ENCODE peak calls at places on chromosomes 4 and X, in seven cellular contexts. One of them, this sample, is unnamed.

GRCh38 chr4:89357787-89358186 is 50.2 kb upstream of the GPRIN3 start:
- DNase-seq in H1: no peak
- DNase-seq in neuronal stem cell: no peak
- DNase-seq in trophoblast cell: peak
- DNase-seq in H9: no peak
- DNase-seq in mesenchymal stem cell: peak
- DNase-seq in IMR-90: no peak
- DNase-seq in this sample: no peak

GRCh38 chrX:129145898-129146297 is 377.4 kb downstream of the SMARCA1 start:
- DNase-seq in trophoblast cell: no peak
- DNase-seq in neuronal stem cell: no peak
- DNase-seq in H1: no peak
- DNase-seq in H9: no peak
- DNase-seq in IMR-90: no peak
- DNase-seq in mesenchymal stem cell: no peak
- DNase-seq in this sample: no peak

GRCh38 chrX:17007134-17007768 is 60.8 kb downstream of the REPS2 start:
- DNase-seq in mesenchymal stem cell: peak
- DNase-seq in trophoblast cell: no peak
- DNase-seq in neuronal stem cell: no peak
- DNase-seq in H9: peak
- DNase-seq in IMR-90: no peak
- DNase-seq in H1: no peak
- DNase-seq in this sample: peak

GRCh38 chr4:5809216-5809776 is 83.6 kb downstream of the CRMP1 start:
- DNase-seq in H1: no peak
- DNase-seq in H9: no peak
- DNase-seq in neuronal stem cell: no peak
- DNase-seq in trophoblast cell: no peak
- DNase-seq in mesenchymal stem cell: no peak
- DNase-seq in IMR-90: peak
- DNase-seq in this sample: no peak

GRCh38 chr4:96969456-96969855 is 1129.6 kb downstream of the PDHA2 start:
- DNase-seq in neuronal stem cell: no peak
- DNase-seq in H9: no peak
- DNase-seq in mesenchymal stem cell: no peak
- DNase-seq in IMR-90: no peak
- DNase-seq in trophoblast cell: no peak
- DNase-seq in H1: no peak
- DNase-seq in this sample: no peak

GRCh38 chrX:555589-556220 is 74.9 kb upstream of the SHOX start:
- DNase-seq in neuronal stem cell: no peak
- DNase-seq in mesenchymal stem cell: no peak
- DNase-seq in H1: peak
- DNase-seq in trophoblast cell: no peak
- DNase-seq in H9: no peak
- DNase-seq in IMR-90: no peak
- DNase-seq in this sample: no peak

GRCh38 chrX:7077241-7077909 is 70.1 kb upstream of the STS start:
- DNase-seq in neuronal stem cell: no peak
- DNase-seq in mesenchymal stem cell: no peak
- DNase-seq in H9: no peak
- DNase-seq in H1: no peak
- DNase-seq in IMR-90: no peak
- DNase-seq in trophoblast cell: no peak
- DNase-seq in this sample: no peak

GRCh38 chr4:134560728-134561127 is 359.1 kb upstream of the PABPC4L start:
- DNase-seq in H9: no peak
- DNase-seq in H1: no peak
- DNase-seq in trophoblast cell: no peak
- DNase-seq in mesenchymal stem cell: no peak
- DNase-seq in IMR-90: no peak
- DNase-seq in neuronal stem cell: no peak
- DNase-seq in this sample: no peak

GRCh38 chr4:110501826-110502225 is 25.9 kb downstream of the ENPEP start:
- DNase-seq in H9: no peak
- DNase-seq in neuronal stem cell: no peak
- DNase-seq in IMR-90: peak
- DNase-seq in H1: no peak
- DNase-seq in mesenchymal stem cell: peak
- DNase-seq in trophoblast cell: no peak
- DNase-seq in this sample: no peak

GRCh38 chrX:46447384-46447783 is 97.8 kb downstream of the ZNF674 start:
- DNase-seq in H1: no peak
- DNase-seq in H9: no peak
- DNase-seq in IMR-90: peak
- DNase-seq in trophoblast cell: peak
- DNase-seq in mesenchymal stem cell: peak
- DNase-seq in neuronal stem cell: no peak
- DNase-seq in this sample: no peak

GRCh38 chr4:5503295-5503694 is 205.1 kb downstream of the EVC2 start:
- DNase-seq in neuronal stem cell: no peak
- DNase-seq in trophoblast cell: no peak
- DNase-seq in IMR-90: no peak
- DNase-seq in H9: no peak
- DNase-seq in mesenchymal stem cell: no peak
- DNase-seq in H1: no peak
- DNase-seq in this sample: no peak

GRCh38 chr4:40829586-40829985 is 79.8 kb downstream of the NSUN7 start:
- DNase-seq in IMR-90: no peak
- DNase-seq in neuronal stem cell: no peak
- DNase-seq in trophoblast cell: no peak
- DNase-seq in mesenchymal stem cell: no peak
- DNase-seq in H9: no peak
- DNase-seq in H1: no peak
- DNase-seq in this sample: no peak

GRCh38 chrX:65999029-65999562 is 40.8 kb downstream of the VSIG4 start:
- DNase-seq in H9: no peak
- DNase-seq in IMR-90: no peak
- DNase-seq in mesenchymal stem cell: no peak
- DNase-seq in trophoblast cell: no peak
- DNase-seq in neuronal stem cell: no peak
- DNase-seq in H1: no peak
- DNase-seq in this sample: no peak

GRCh38 chr4:87506974-87507701 is 22.0 kb downstream of the SPARCL1 start:
- DNase-seq in neuronal stem cell: no peak
- DNase-seq in H1: no peak
- DNase-seq in H9: no peak
- DNase-seq in trophoblast cell: peak
- DNase-seq in mesenchymal stem cell: peak
- DNase-seq in IMR-90: peak
- DNase-seq in this sample: peak

GRCh38 chr4:8294036-8294435 is 24.5 kb downstream of the HTRA3 start:
- DNase-seq in H1: no peak
- DNase-seq in IMR-90: no peak
- DNase-seq in H9: no peak
- DNase-seq in mesenchymal stem cell: no peak
- DNase-seq in trophoblast cell: no peak
- DNase-seq in neuronal stem cell: no peak
- DNase-seq in this sample: no peak

GRCh38 chr4:158484173-158484885 is 37.4 kb upstream of the RXFP1 start:
- DNase-seq in IMR-90: peak
- DNase-seq in trophoblast cell: no peak
- DNase-seq in H1: no peak
- DNase-seq in H9: no peak
- DNase-seq in mesenchymal stem cell: no peak
- DNase-seq in neuronal stem cell: no peak
- DNase-seq in this sample: no peak

GRCh38 chr4:163331629-163332360 is 601 bp downstream of the NPY1R start:
- DNase-seq in H9: peak
- DNase-seq in trophoblast cell: peak
- DNase-seq in mesenchymal stem cell: peak
- DNase-seq in neuronal stem cell: peak
- DNase-seq in IMR-90: no peak
- DNase-seq in H1: peak
- DNase-seq in this sample: peak

GRCh38 chrX:124805486-124805885 is 459.1 kb downstream of the SH2D1A start:
- DNase-seq in H1: no peak
- DNase-seq in H9: no peak
- DNase-seq in IMR-90: no peak
- DNase-seq in neuronal stem cell: no peak
- DNase-seq in mesenchymal stem cell: no peak
- DNase-seq in trophoblast cell: no peak
- DNase-seq in this sample: no peak

GRCh38 chr4:180106997-180107396 is 2136.2 kb upstream of the TENM3 start:
- DNase-seq in IMR-90: peak
- DNase-seq in trophoblast cell: no peak
- DNase-seq in neuronal stem cell: no peak
- DNase-seq in H9: no peak
- DNase-seq in mesenchymal stem cell: no peak
- DNase-seq in H1: no peak
- DNase-seq in this sample: no peak

GRCh38 chrX:39736219-39737211 is 361.2 kb downstream of the BCOR start:
- DNase-seq in neuronal stem cell: no peak
- DNase-seq in IMR-90: peak
- DNase-seq in H1: no peak
- DNase-seq in trophoblast cell: no peak
- DNase-seq in H9: no peak
- DNase-seq in mesenchymal stem cell: peak
- DNase-seq in this sample: no peak

GRCh38 chr4:121304843-121305348 is 75.9 kb downstream of the QRFPR start:
- DNase-seq in H9: no peak
- DNase-seq in H1: no peak
- DNase-seq in trophoblast cell: no peak
- DNase-seq in mesenchymal stem cell: no peak
- DNase-seq in IMR-90: no peak
- DNase-seq in neuronal stem cell: no peak
- DNase-seq in this sample: no peak

GRCh38 chrX:132648870-132649269 is 160.0 kb upstream of the MBNL3 start:
- DNase-seq in trophoblast cell: peak
- DNase-seq in mesenchymal stem cell: no peak
- DNase-seq in H1: no peak
- DNase-seq in H9: no peak
- DNase-seq in neuronal stem cell: no peak
- DNase-seq in IMR-90: peak
- DNase-seq in this sample: no peak

GRCh38 chrX:72306085-72306801 is 529 bp upstream of the CITED1 start:
- DNase-seq in mesenchymal stem cell: peak
- DNase-seq in H1: peak
- DNase-seq in IMR-90: no peak
- DNase-seq in neuronal stem cell: no peak
- DNase-seq in H9: no peak
- DNase-seq in trophoblast cell: no peak
- DNase-seq in this sample: peak

GRCh38 chrX:65871671-65872311 is 168.1 kb downstream of the VSIG4 start:
- DNase-seq in H9: peak
- DNase-seq in neuronal stem cell: no peak
- DNase-seq in H1: peak
- DNase-seq in IMR-90: no peak
- DNase-seq in mesenchymal stem cell: no peak
- DNase-seq in trophoblast cell: peak
- DNase-seq in this sample: peak

GRCh38 chrX:24153175-24153795 is 3.8 kb downstream of the ZFX start:
- DNase-seq in IMR-90: no peak
- DNase-seq in mesenchymal stem cell: no peak
- DNase-seq in trophoblast cell: peak
- DNase-seq in neuronal stem cell: no peak
- DNase-seq in H1: no peak
- DNase-seq in H9: peak
- DNase-seq in this sample: peak

DNA sequence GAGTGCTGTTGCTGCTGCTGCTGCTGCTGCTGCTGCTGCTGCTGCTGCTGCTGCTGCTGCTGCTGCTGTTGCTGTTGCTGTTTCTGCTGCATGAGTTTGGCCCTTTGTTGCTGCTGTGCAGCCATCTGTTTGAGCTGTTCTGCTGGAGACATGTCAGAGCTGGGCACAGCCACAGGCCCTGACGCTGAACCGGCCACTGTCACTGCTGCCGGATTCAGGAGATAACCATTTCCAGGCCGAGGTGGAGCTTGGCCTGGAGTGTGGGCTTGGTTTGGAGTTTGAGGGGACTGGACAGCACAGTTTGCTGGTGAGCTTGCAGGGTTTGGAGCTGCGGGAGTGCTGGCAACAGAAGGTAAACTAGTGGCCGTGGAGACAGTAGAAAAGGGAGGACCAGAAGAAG is 224.3 kb downstream of the MGST2 start:
- DNase-seq in neuronal stem cell: no peak
- DNase-seq in mesenchymal stem cell: no peak
- DNase-seq in H1: no peak
- DNase-seq in H9: no peak
- DNase-seq in trophoblast cell: no peak
- DNase-seq in IMR-90: no peak
- DNase-seq in this sample: no peak
- H2BK120ac ChIP-seq in neuronal stem cell: no peak
- H2BK120ac ChIP-seq in mesenchymal stem cell: no peak
- H2BK120ac ChIP-seq in H1: no peak
- H2BK120ac ChIP-seq in H9: no peak
- H2BK120ac ChIP-seq in trophoblast cell: no peak
- H2BK120ac ChIP-seq in IMR-90: no peak
- H2BK120ac ChIP-seq in this sample: no peak

GRCh38 chr4:147409350-147409749 is 71.5 kb upstream of the EDNRA start:
- DNase-seq in IMR-90: peak
- DNase-seq in H1: no peak
- DNase-seq in trophoblast cell: no peak
- DNase-seq in H9: no peak
- DNase-seq in mesenchymal stem cell: no peak
- DNase-seq in neuronal stem cell: no peak
- DNase-seq in this sample: no peak
- H2BK120ac ChIP-seq in IMR-90: peak
- H2BK120ac ChIP-seq in H1: no peak
- H2BK120ac ChIP-seq in trophoblast cell: no peak
- H2BK120ac ChIP-seq in H9: no peak
- H2BK120ac ChIP-seq in mesenchymal stem cell: no peak
- H2BK120ac ChIP-seq in neuronal stem cell: no peak
- H2BK120ac ChIP-seq in this sample: no peak

GRCh38 chr4:138949866-138950265 is 65.7 kb upstream of the NOCT start:
- DNase-seq in neuronal stem cell: no peak
- DNase-seq in mesenchymal stem cell: no peak
- DNase-seq in trophoblast cell: peak
- DNase-seq in H1: peak
- DNase-seq in IMR-90: no peak
- DNase-seq in H9: no peak
- DNase-seq in this sample: no peak

GRCh38 chr4:138957302-138957701 is 58.3 kb upstream of the NOCT start:
- DNase-seq in H9: no peak
- DNase-seq in H1: peak
- DNase-seq in IMR-90: no peak
- DNase-seq in trophoblast cell: no peak
- DNase-seq in neuronal stem cell: no peak
- DNase-seq in mesenchymal stem cell: no peak
- DNase-seq in this sample: no peak

GRCh38 chr4:138952405-138952804 is 63.2 kb upstream of the NOCT start:
- DNase-seq in H1: peak
- DNase-seq in mesenchymal stem cell: no peak
- DNase-seq in neuronal stem cell: no peak
- DNase-seq in trophoblast cell: peak
- DNase-seq in IMR-90: peak
- DNase-seq in H9: no peak
- DNase-seq in this sample: no peak

GRCh38 chr4:138951764-138952163 is 63.8 kb upstream of the NOCT start:
- DNase-seq in trophoblast cell: peak
- DNase-seq in H1: peak
- DNase-seq in neuronal stem cell: no peak
- DNase-seq in H9: no peak
- DNase-seq in IMR-90: no peak
- DNase-seq in mesenchymal stem cell: no peak
- DNase-seq in this sample: no peak

GRCh38 chr4:138953962-138954371 is 61.6 kb upstream of the NOCT start:
- DNase-seq in H9: no peak
- DNase-seq in IMR-90: peak
- DNase-seq in neuronal stem cell: no peak
- DNase-seq in mesenchymal stem cell: peak
- DNase-seq in trophoblast cell: peak
- DNase-seq in H1: peak
- DNase-seq in this sample: no peak
- H2BK120ac ChIP-seq in H9: no peak
- H2BK120ac ChIP-seq in IMR-90: no peak
- H2BK120ac ChIP-seq in neuronal stem cell: no peak
- H2BK120ac ChIP-seq in mesenchymal stem cell: no peak
- H2BK120ac ChIP-seq in trophoblast cell: no peak
- H2BK120ac ChIP-seq in H1: no peak
- H2BK120ac ChIP-seq in this sample: no peak

GRCh38 chr4:79181190-79181589 is 144.7 kb downstream of the NAA11 start:
- DNase-seq in IMR-90: no peak
- DNase-seq in neuronal stem cell: no peak
- DNase-seq in trophoblast cell: peak
- DNase-seq in mesenchymal stem cell: no peak
- DNase-seq in H9: no peak
- DNase-seq in H1: no peak
- DNase-seq in this sample: no peak
- H2BK120ac ChIP-seq in IMR-90: no peak
- H2BK120ac ChIP-seq in neuronal stem cell: no peak
- H2BK120ac ChIP-seq in trophoblast cell: no peak
- H2BK120ac ChIP-seq in mesenchymal stem cell: no peak
- H2BK120ac ChIP-seq in H9: no peak
- H2BK120ac ChIP-seq in H1: no peak
- H2BK120ac ChIP-seq in this sample: no peak

This sample was measured in mesendoderm.